ENCODE peak calls at places on chromosomes 11 and 22, in six cellular contexts. K is GM23248, V is SJSA1, I is DMS 273 treated with DMSO at 0.1 percent for 48 hours, G is mucosa of descending colon, J is AG09319. L is an unnamed sample.
A peak's percentile ranks its signal among the peaks of the same experiment; 100 is the strongest.

GRCh38 chr11:11965192-11965591 is 43.2 kb downstream of the DKK3 start:
- DNase-seq in K (no peak), V (no peak), J (no peak), G (no peak), I (no peak), L (no peak)

GRCh38 chr11:2670541-2671100 is 29.2 kb downstream of the KCNQ1OT1 start:
- DNase-seq in I (no peak), K (no peak), G (no peak), V (peak; percentile 38), J (no peak), L (no peak)

GRCh38 chr11:27215471-27216267 is 147.3 kb downstream of the CCDC34 start:
- DNase-seq in K (no peak), I (peak; percentile 86), J (no peak), V (no peak), G (no peak), L (no peak)

GRCh38 chr22:49972163-49973017 is 11.8 kb downstream of the PIM3 start:
- DNase-seq in J (no peak), G (peak; percentile 35), I (no peak), V (no peak), K (no peak), L (no peak)

GRCh38 chr11:102762414-102762813 is 18.0 kb downstream of the MMP10 start:
- DNase-seq in G (no peak), V (no peak), J (no peak), I (no peak), K (peak; percentile 74), L (peak; percentile 69)

GRCh38 chr11:17414317-17414737 is 25.9 kb upstream of the KCNJ11 start:
- DNase-seq in J (no peak), V (no peak), I (no peak), K (no peak), G (peak; percentile 49), L (no peak)

GRCh38 chr22:46281866-46282678 is 14.3 kb downstream of the TTC38 start:
- DNase-seq in I (no peak), V (no peak), G (no peak), J (no peak), K (no peak), L (no peak)

GRCh38 chr22:50485221-50486131 is 1.2 kb upstream of the MIOX start:
- DNase-seq in V (no peak), K (peak; percentile 43), I (no peak), G (no peak), J (no peak), L (peak; percentile 28)

GRCh38 chr11:65814131-65814959 is 19.4 kb upstream of the SNX32 start:
- DNase-seq in I (no peak), V (no peak), G (no peak), K (peak; percentile 21), J (no peak), L (peak; percentile 17)

GRCh38 chr11:111336582-111337256 is 38.4 kb downstream of the POU2AF3 start:
- DNase-seq in I (peak; percentile 35), J (peak; percentile 93), G (no peak), K (peak; percentile 94), V (no peak), L (no peak)

GRCh38 chr11:112942966-112943643 is 18.1 kb upstream of the NCAM1 start:
- DNase-seq in G (no peak), J (no peak), K (no peak), I (no peak), V (no peak), L (no peak)

GRCh38 chr22:37021041-37021440 is 1.5 kb downstream of the MPST start:
- DNase-seq in V (no peak), I (no peak), J (no peak), G (peak; percentile 69), K (no peak), L (no peak)